ENCODE peak calls at places on chromosomes 3 and 15, in eight cellular contexts. R is MM.1S, M is AG09319, C is astrocyte, F is tibial artery, K is endothelial cell, X is H9, Y is H1. D is an unnamed sample.

GRCh38 chr3:10757021-10757820 is 58.8 kb upstream of the SLC6A11 start:
- DNase-seq in C (peak), K (no peak), R (no peak), Y (no peak), M (no peak), F (no peak), X (no peak), D (no peak)

GRCh38 chr3:178629430-178630178 is 93.4 kb downstream of the KCNMB2 start:
- DNase-seq in X (no peak), M (no peak), C (no peak), F (no peak), R (no peak), Y (no peak), K (no peak), D (no peak)

GRCh38 chr3:60323180-60323579 is 928.1 kb downstream of the FHIT start:
- DNase-seq in Y (no peak), K (no peak), M (no peak), C (no peak), F (no peak), R (no peak), X (no peak), D (no peak)

GRCh38 chr3:127312818-127313217 is 25.0 kb upstream of the PRR20G start:
- DNase-seq in X (no peak), C (no peak), F (no peak), K (no peak), Y (no peak), M (no peak), R (no peak), D (no peak)

GRCh38 chr3:149596136-149596770 is 61.6 kb downstream of the WWTR1 start:
- DNase-seq in M (no peak), X (no peak), Y (no peak), R (no peak), C (peak), K (no peak), F (no peak), D (no peak)

GRCh38 chr3:18428036-18428435 is 2.9 kb upstream of the SATB1 start:
- DNase-seq in K (no peak), M (no peak), Y (no peak), C (no peak), R (no peak), X (no peak), F (no peak), D (no peak)

GRCh38 chr3:188827593-188827992 is 344.2 kb upstream of the TPRG1 start:
- DNase-seq in X (no peak), Y (no peak), K (no peak), M (no peak), R (no peak), C (peak), F (no peak), D (no peak)

GRCh38 chr3:3998140-3998977 is 199.1 kb downstream of the LRRN1 start:
- DNase-seq in X (peak), M (no peak), R (peak), F (no peak), C (peak), K (peak), Y (peak), D (peak)

GRCh38 chr15:75721923-75722870 is 9.5 kb upstream of the CSPG4 start:
- DNase-seq in M (no peak), C (no peak), X (no peak), F (peak), R (no peak), Y (no peak), K (no peak), D (no peak)

GRCh38 chr3:175308105-175308504 is 449.0 kb downstream of the NAALADL2 start:
- DNase-seq in F (no peak), Y (no peak), M (no peak), K (no peak), C (no peak), R (no peak), X (no peak), D (no peak)

GRCh38 chr3:138438896-138439295 is 4.5 kb downstream of the ESYT3 start:
- DNase-seq in R (no peak), K (no peak), C (no peak), F (peak), Y (no peak), M (no peak), X (peak), D (no peak)

GRCh38 chr3:126121074-126121473 is 37.1 kb upstream of the SLC41A3 start:
- DNase-seq in X (no peak), F (peak), R (no peak), C (no peak), M (no peak), K (no peak), Y (no peak), D (no peak)

GRCh38 chr3:15659254-15659975 is 57.9 kb downstream of the BTD start:
- DNase-seq in X (no peak), R (no peak), F (no peak), M (no peak), K (no peak), C (peak), Y (no peak), D (no peak)

GRCh38 chr15:57031605-57032004 is 113.2 kb downstream of the TCF12 start:
- DNase-seq in X (no peak), F (no peak), M (no peak), Y (no peak), R (no peak), K (peak), C (peak), D (no peak)

GRCh38 chr15:80590772-80591355 is 104.2 kb upstream of the ABHD17C start:
- DNase-seq in F (peak), K (no peak), Y (no peak), X (no peak), C (no peak), M (no peak), R (no peak), D (no peak)

GRCh38 chr15:90300988-90301715 is 35.7 kb downstream of the NGRN start:
- DNase-seq in C (no peak), R (peak), Y (peak), M (no peak), X (peak), K (peak), F (peak), D (peak)

GRCh38 chr15:95770191-95770590 is 560.3 kb upstream of the NR2F2 start:
- DNase-seq in M (no peak), R (no peak), X (no peak), K (no peak), F (no peak), Y (no peak), C (peak), D (no peak)

GRCh38 chr3:139979991-139980390 is 45.0 kb downstream of the CLSTN2 start:
- DNase-seq in R (no peak), K (no peak), M (no peak), C (no peak), X (peak), F (no peak), Y (no peak), D (no peak)

GRCh38 chr3:139978966-139979365 is 44.0 kb downstream of the CLSTN2 start:
- DNase-seq in F (no peak), K (no peak), X (peak), Y (no peak), M (no peak), R (no peak), C (no peak), D (no peak)

DNA sequence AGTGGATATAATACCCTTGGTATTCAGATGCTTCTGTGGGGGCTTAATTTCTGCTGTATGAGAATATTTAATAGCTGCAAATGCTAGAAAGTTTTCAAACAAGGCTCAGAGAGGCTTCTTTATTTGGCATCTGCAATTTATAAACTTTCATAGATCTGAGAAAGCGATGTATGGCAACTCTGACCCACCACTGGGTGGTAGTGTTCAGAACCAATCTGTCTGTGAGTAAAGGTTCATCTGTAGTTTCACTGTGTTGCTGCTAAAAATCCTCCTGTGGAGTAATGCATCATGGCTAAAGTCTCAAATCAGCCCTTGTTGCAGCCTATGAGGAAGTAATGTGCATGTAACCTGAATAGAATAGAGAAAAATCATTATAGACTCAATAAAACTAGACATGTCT is 47.4 kb downstream of the CLSTN2 start:
- DNase-seq in R (no peak), C (no peak), F (no peak), M (no peak), X (peak), Y (no peak), K (no peak), D (peak)
- TF ChIP-seq CTCF in R (no peak), C (peak), F (no peak), M (no peak), X (peak), Y (peak), K (no peak), D (peak)

GRCh38 chr3:55481918-55482495 is 5.1 kb downstream of the WNT5A start:
- DNase-seq in C (peak), K (peak), F (no peak), Y (no peak), M (no peak), R (no peak), X (peak), D (peak)
- TF ChIP-seq CTCF in C (peak), K (no peak), F (no peak), Y (no peak), M (peak), R (no peak), X (peak), D (no peak)

GRCh38 chr3:45889278-45889833 is 3.0 kb downstream of the CCR9 start:
- DNase-seq in C (no peak), F (no peak), R (peak), X (no peak), M (no peak), Y (no peak), K (no peak), D (no peak)
- TF ChIP-seq CTCF in C (no peak), F (no peak), R (no peak), X (no peak), M (no peak), Y (no peak), K (no peak), D (no peak)

GRCh38 chr3:65436580-65436979 is 602.1 kb downstream of the MAGI1 start:
- DNase-seq in R (peak), F (no peak), M (no peak), X (no peak), K (peak), C (no peak), Y (no peak), D (peak)
- TF ChIP-seq CTCF in R (peak), F (no peak), M (peak), X (peak), K (no peak), C (peak), Y (peak), D (peak)